ENCODE peak calls at places on chromosome 10, in five cellular contexts. U is bronchial epithelial cell, B is hepatocyte, N is dorsolateral prefrontal cortex, J is H1. F is an unnamed sample.
A peak's percentile ranks its signal among the peaks of the same experiment; 100 is the strongest.

GRCh38 chr10:1175956-1176565 is 119.9 kb downstream of the WDR37 start:
- DNase-seq in U (no peak), N (peak; percentile 26), B (no peak), J (no peak), F (peak; percentile 1)

GRCh38 chr10:43965918-43966570 is 317.4 kb upstream of the ZNF32 start:
- DNase-seq in J (no peak), U (no peak), N (no peak), B (no peak), F (no peak)

GRCh38 chr10:129157185-129157584 is 309.9 kb upstream of the MGMT start:
- DNase-seq in B (no peak), J (no peak), U (no peak), N (no peak), F (no peak)

GRCh38 chr10:7157091-7157490 is 253.7 kb downstream of the SFMBT2 start:
- DNase-seq in B (no peak), U (no peak), J (no peak), N (no peak), F (no peak)

GRCh38 chr10:101748496-101748895 is 27.4 kb downstream of the FGF8 start:
- DNase-seq in U (no peak), B (no peak), N (no peak), J (no peak), F (no peak)

GRCh38 chr10:125028291-125028867 is 86.5 kb downstream of the ZRANB1 start:
- DNase-seq in B (no peak), J (no peak), U (peak; percentile 46), N (no peak), F (no peak)

GRCh38 chr10:49781247-49781646 is 19.1 kb upstream of the OGDHL start:
- DNase-seq in B (no peak), J (no peak), U (peak; percentile 5), N (no peak), F (no peak)

GRCh38 chr10:62560207-62560819 is 186.1 kb downstream of the ZNF365 start:
- DNase-seq in B (peak; percentile 30), J (no peak), N (no peak), U (peak; percentile 5), F (no peak)

GRCh38 chr10:21336476-21337170 is 188.9 kb downstream of the SKIDA1 start:
- DNase-seq in B (peak; percentile 86), U (peak; percentile 95), J (peak; percentile 62), N (no peak), F (no peak)

GRCh38 chr10:109203616-109204375 is 719.5 kb downstream of the XPNPEP1 start:
- DNase-seq in N (no peak), B (no peak), U (no peak), J (no peak), F (no peak)

GRCh38 chr10:65622608-65623007 is 1303.2 kb upstream of the LRRTM3 start:
- DNase-seq in B (no peak), N (no peak), J (no peak), U (peak; percentile 91), F (no peak)

GRCh38 chr10:48976208-48976607 is 36.6 kb upstream of the LRRC18 start:
- DNase-seq in B (peak; percentile 28), U (peak; percentile 18), N (no peak), J (no peak), F (no peak)

GRCh38 chr10:101208543-101208942 is 20.7 kb downstream of the LBX1 start:
- DNase-seq in N (no peak), B (no peak), U (no peak), J (no peak), F (no peak)

GRCh38 chr10:78405781-78406180 is 372.1 kb downstream of the RPS24 start:
- DNase-seq in U (no peak), J (no peak), B (no peak), N (no peak), F (no peak)

GRCh38 chr10:84358743-84359142 is 30.4 kb downstream of the CCSER2 start:
- DNase-seq in N (no peak), J (no peak), U (no peak), B (no peak), F (no peak)

GRCh38 chr10:129646921-129647320 is 179.9 kb downstream of the MGMT start:
- DNase-seq in B (no peak), N (no peak), U (no peak), J (no peak), F (no peak)

GRCh38 chr10:127137391-127137790 is 59.0 kb downstream of the INSYN2A start:
- DNase-seq in U (no peak), J (no peak), B (no peak), N (no peak), F (no peak)

GRCh38 chr10:132702601-132703304 is 83.2 kb downstream of the NKX6-2 start:
- DNase-seq in N (peak; percentile 44), U (peak; percentile 23), J (no peak), B (no peak), F (no peak)

GRCh38 chr10:101379663-101380352 is 25.8 kb downstream of the BTRC start:
- DNase-seq in J (no peak), U (peak; percentile 63), B (no peak), N (no peak), F (no peak)

GRCh38 chr10:84054743-84055142 is 84.6 kb upstream of the GHITM start:
- DNase-seq in N (no peak), J (no peak), B (no peak), U (no peak), F (no peak)

GRCh38 chr10:45673074-45673628 is 579 bp upstream of the ZFAND4 start:
- DNase-seq in N (no peak), B (peak; percentile 47), J (no peak), U (peak; percentile 10), F (no peak)

GRCh38 chr10:118625504-118625903 is 30.1 kb upstream of the PRLHR start:
- DNase-seq in N (no peak), B (no peak), U (no peak), J (no peak), F (no peak)

GRCh38 chr10:118626953-118627352 is 31.5 kb upstream of the PRLHR start:
- DNase-seq in B (no peak), N (no peak), J (peak; percentile 49), U (no peak), F (no peak)

GRCh38 chr10:118621304-118621942 is 26.0 kb upstream of the PRLHR start:
- DNase-seq in U (peak; percentile 10), N (no peak), J (no peak), B (no peak), F (no peak)

GRCh38 chr10:118628397-118628796 is 32.9 kb upstream of the PRLHR start:
- DNase-seq in J (no peak), N (no peak), U (no peak), B (no peak), F (no peak)

DNA sequence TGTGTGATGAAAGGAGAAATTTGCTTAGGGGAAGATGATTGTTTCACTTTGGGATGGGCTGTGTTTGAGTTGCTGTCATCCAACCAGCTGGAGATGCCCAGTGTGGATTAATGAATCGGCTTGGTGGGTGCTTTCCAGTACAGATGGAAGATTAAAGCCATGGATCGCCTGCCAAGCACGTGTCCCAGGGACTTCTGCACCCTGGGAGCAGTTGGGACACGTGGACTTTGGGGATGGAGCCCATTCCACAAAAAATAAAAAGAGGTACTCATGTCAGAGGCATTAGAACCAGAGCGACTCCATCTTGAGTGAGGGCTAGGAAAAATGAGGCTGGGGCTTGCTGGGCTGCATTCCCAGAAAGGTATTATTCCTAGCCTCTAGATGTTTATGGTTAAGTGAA is 29.3 kb upstream of the PRLHR start:
- DNase-seq in U (no peak), N (no peak), J (no peak), B (no peak), F (no peak)
- TF ChIP-seq CTCF in U (no peak), N (no peak), J (no peak), B (no peak), F (no peak)

GRCh38 chr10:119368991-119369869 is 161.9 kb downstream of the GRK5 start:
- DNase-seq in N (no peak), B (no peak), U (no peak), J (no peak), F (peak; percentile 46)

GRCh38 chr10:119368581-119368980 is 161.2 kb downstream of the GRK5 start:
- DNase-seq in U (no peak), N (no peak), B (no peak), J (no peak), F (no peak)

GRCh38 chr10:119370046-119370770 is 162.8 kb downstream of the GRK5 start:
- DNase-seq in J (no peak), N (no peak), B (peak; percentile 50), U (no peak), F (no peak)

GRCh38 chr10:119365773-119366640 is 158.6 kb downstream of the GRK5 start:
- DNase-seq in J (no peak), B (no peak), U (no peak), N (no peak), F (no peak)

GRCh38 chr10:119367841-119368549 is 160.6 kb downstream of the GRK5 start:
- DNase-seq in U (no peak), B (no peak), N (no peak), J (no peak), F (no peak)
- TF ChIP-seq CTCF in U (no peak), B (no peak), N (no peak), J (no peak), F (no peak)

DNA sequence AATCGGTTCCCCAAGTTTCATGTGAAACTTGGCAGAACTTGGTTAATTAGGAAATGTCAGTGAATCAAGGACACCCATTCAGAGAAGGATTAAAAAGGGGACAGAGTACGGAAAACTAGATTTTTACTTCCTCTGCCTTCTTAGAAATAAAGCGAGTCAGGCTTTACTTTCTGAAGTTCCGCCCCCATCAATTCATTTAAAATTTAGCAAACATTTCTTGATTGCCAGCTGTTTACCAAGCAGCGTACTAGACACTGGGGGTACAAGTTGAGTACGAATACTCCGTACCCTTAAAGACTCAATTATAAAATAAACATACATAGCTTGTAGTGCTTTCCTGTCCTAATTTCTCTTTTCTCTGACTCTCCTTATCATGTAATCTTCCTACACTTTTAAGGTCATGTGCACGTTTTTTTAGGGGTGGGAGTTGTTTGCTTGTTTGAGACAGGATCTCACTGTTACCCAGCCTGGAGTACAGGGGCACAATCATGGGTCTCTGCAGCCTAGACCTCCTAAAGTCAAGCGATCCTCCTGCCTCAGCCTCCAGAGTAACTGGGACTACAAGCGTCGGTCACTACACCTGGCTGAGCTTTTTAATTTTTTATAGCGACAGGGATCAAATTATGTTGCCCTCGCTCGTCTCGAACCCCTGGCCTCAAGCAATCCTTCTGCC is 704 bp upstream of the ABI1 start:
- DNase-seq in U (no peak), B (no peak), N (no peak), J (no peak), F (no peak)
- TF ChIP-seq CTCF in U (no peak), B (no peak), N (peak; percentile 44), J (no peak), F (no peak)

DNA sequence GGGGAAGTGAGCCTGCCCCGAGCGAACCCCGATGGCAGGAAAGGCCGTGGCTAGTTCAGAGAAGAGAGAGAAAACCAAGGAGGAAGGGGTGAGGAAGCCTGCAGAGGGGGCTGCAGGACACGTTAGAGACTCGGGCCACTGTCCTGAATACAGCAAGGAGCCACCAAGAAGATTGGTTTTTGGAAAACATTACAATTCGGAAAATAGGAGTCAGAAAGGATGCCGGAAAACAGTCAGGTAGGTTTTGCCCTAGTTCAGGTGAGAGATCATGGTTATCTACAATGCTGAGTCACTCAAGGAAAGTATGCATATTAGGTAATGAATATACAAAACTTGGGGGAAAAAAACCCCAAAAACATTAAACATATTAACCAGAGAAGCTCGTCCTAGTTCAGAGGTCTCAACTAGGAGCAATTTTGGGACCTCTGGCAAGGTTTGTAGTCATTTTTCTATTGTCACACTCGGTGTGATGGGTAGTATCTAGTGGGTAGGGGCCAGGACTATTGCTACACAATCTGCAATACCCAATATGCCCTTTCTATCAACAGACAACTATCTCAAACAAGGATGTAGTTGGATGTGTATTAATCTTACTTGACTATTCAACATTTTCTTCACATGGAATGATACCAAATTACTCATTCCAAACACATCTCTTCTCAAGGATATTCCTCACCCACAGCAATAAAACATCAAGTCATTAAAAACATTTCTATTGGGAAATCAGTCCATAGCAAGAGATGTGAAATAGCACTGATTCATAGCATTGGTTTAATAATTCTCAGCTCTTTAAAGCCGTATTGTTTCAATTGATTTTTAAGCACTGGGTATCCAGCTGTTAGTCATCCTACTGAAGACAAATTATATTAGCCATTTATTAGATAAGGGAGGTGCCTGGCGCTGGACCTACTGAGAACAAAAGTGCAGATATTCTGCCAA is 74.4 kb upstream of the RSU1 start:
- DNase-seq in U (peak; percentile 94), B (peak; percentile 52), J (peak; percentile 63), N (peak; percentile 43), F (no peak)
- TF ChIP-seq CTCF in U (peak; percentile 17), B (peak; percentile 40), J (peak; percentile 76), N (peak; percentile 33), F (no peak)